ENCODE peak calls at places on chromosomes 11 and 22, in ten cellular contexts. D, Z, H, I, Y, F, M, K, U and T are unnamed samples.

GRCh38 chr11:76201056-76201455 is 5.2 kb downstream of the WNT11 start:
- DNase-seq in D (no peak), Z (no peak), H (no peak), I (no peak), Y (no peak), F (no peak), M (no peak), K (no peak), U (no peak), T (no peak)

GRCh38 chr11:72430743-72431570 is 3.4 kb downstream of the CLPB start:
- DNase-seq in D (peak), Z (no peak), H (peak), I (no peak), Y (no peak), F (peak), M (peak), K (no peak), U (peak), T (no peak)

GRCh38 chr11:123301696-123302400 is 106.8 kb upstream of the CLMP start:
- DNase-seq in D (peak), Z (no peak), H (peak), I (peak), Y (peak), F (peak), M (peak), K (no peak), U (peak), T (no peak)

GRCh38 chr11:80239217-80239616 is 798.4 kb upstream of the TENM4 start:
- DNase-seq in D (peak), Z (no peak), H (peak), I (no peak), Y (no peak), F (peak), M (no peak), K (no peak), U (peak), T (no peak)

GRCh38 chr11:10606536-10607208 is 38.2 kb upstream of the LYVE1 start:
- DNase-seq in D (peak), Z (no peak), H (no peak), I (no peak), Y (no peak), F (peak), M (no peak), K (peak), U (peak), T (peak)

GRCh38 chr22:45296628-45297297 is 12.0 kb downstream of the UPK3A start:
- DNase-seq in D (no peak), Z (no peak), H (no peak), I (no peak), Y (no peak), F (no peak), M (no peak), K (no peak), U (no peak), T (no peak)

GRCh38 chr11:117300301-117300700 is 9.2 kb downstream of the BACE1-AS start:
- DNase-seq in D (peak), Z (no peak), H (peak), I (peak), Y (peak), F (peak), M (no peak), K (no peak), U (no peak), T (no peak)

GRCh38 chr11:70100791-70101190 is 22.7 kb downstream of the ANO1 start:
- DNase-seq in D (no peak), Z (no peak), H (no peak), I (no peak), Y (no peak), F (no peak), M (no peak), K (no peak), U (no peak), T (no peak)

GRCh38 chr22:37282385-37282677 is at the start of gene CYTH4:
- DNase-seq in D (no peak), Z (no peak), H (peak), I (peak), Y (no peak), F (no peak), M (no peak), K (no peak), U (peak), T (no peak)

GRCh38 chr11:37786214-37786755 is 1188.2 kb upstream of the RAG2 start:
- DNase-seq in D (peak), Z (no peak), H (no peak), I (no peak), Y (no peak), F (peak), M (no peak), K (no peak), U (peak), T (no peak)

GRCh38 chr11:120784566-120785251 is 239.2 kb upstream of the TBCEL start:
- DNase-seq in D (no peak), Z (no peak), H (peak), I (no peak), Y (no peak), F (no peak), M (no peak), K (peak), U (no peak), T (no peak)

DNA sequence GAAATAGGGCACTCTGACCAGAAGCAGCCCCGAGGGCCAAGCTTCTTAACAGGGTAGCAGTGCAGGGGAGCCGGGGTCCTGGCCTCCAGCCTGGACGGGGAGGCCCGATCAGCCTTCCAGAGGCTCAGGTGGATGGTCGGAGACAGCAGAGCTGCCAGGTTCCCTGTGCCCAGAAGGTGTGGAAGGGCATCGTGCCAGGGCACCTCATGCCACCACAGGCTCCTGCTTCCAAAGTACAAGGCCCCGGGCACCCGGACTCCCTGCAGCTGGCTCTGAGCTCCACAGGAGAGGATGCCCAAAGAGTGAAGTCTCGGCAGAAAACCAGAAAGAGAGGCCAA is 14.3 kb downstream of the EHD1 start:
- DNase-seq in D (no peak), Z (no peak), H (no peak), I (no peak), Y (no peak), F (no peak), M (no peak), K (no peak), U (no peak), T (no peak)
- H3K4me3 ChIP-seq in D (no peak), Z (no peak), H (peak), I (peak), Y (no peak), F (no peak), M (no peak), K (peak), U (no peak), T (no peak)

DNA sequence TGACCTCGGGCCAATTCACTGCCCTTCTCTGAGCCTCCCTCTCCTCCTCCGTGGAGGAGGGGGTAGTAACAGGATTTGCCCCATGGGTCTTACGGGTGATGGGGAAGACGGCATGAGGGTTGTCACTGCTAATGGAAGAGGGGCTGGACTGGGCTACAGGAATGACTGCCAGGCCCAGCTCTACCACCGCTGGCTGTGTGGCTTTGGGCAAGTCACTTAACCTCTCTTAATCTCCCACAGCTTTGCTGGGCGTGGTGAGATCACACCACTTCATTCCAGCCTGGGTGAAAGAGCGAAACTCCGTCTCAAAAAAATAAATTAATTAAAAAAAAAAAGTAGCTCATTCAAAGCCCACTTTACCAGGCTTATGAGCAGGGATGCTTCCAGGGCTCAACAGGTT is 2.8 kb downstream of the SYT12 start:
- DNase-seq in D (no peak), Z (no peak), H (no peak), I (no peak), Y (no peak), F (no peak), M (no peak), K (no peak), U (no peak), T (no peak)
- TF ChIP-seq CTCF in D (no peak), Z (no peak), H (no peak), I (no peak), Y (no peak), F (no peak), M (no peak), K (no peak), U (no peak), T (no peak)

GRCh38 chr11:68010058-68011041 is at the start of gene ALDH3B1:
- DNase-seq in D (peak), Z (peak), H (peak), I (no peak), Y (peak), F (peak), M (peak), K (peak), U (peak), T (no peak)
- H3K4me3 ChIP-seq in D (no peak), Z (peak), H (peak), I (no peak), Y (peak), F (peak), M (peak), K (peak), U (peak), T (peak)

DNA sequence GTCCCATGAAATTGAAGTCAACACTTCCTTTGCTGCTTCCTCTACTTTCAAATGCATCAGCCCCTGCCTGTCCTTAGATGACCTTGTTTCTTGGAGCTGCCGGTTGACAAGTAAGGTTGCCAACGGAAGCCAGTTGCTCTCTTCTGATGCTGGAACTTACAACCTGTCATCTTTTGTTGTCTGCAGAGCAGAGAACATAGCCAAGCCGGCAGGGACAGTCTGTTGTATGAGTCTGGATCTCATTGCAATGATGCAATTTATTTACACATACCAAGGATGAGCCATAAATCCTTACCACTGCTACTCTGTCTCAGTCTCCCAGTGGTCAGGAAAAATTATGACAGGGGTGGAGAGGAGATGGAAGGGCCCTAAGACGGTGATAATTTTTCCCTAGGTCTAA is 151.4 kb downstream of the BLID start:
- DNase-seq in D (peak), Z (no peak), H (no peak), I (no peak), Y (no peak), F (peak), M (no peak), K (no peak), U (peak), T (no peak)
- TF ChIP-seq CTCF in D (no peak), Z (no peak), H (no peak), I (no peak), Y (no peak), F (peak), M (no peak), K (no peak), U (peak), T (peak)

GRCh38 chr11:113213549-113213948 is 100.8 kb upstream of the TTC12 start:
- DNase-seq in D (no peak), Z (no peak), H (no peak), I (no peak), Y (no peak), F (no peak), M (no peak), K (no peak), U (peak), T (no peak)
- H3K4me3 ChIP-seq in D (no peak), Z (no peak), H (no peak), I (no peak), Y (no peak), F (no peak), M (no peak), K (no peak), U (no peak), T (no peak)

GRCh38 chr11:128450882-128451647 is 136.3 kb downstream of the ETS1 start:
- DNase-seq in D (no peak), Z (no peak), H (no peak), I (no peak), Y (no peak), F (no peak), M (no peak), K (no peak), U (no peak), T (no peak)

GRCh38 chr11:128448981-128449713 is 138.2 kb downstream of the ETS1 start:
- DNase-seq in D (peak), Z (no peak), H (no peak), I (no peak), Y (no peak), F (no peak), M (no peak), K (no peak), U (no peak), T (no peak)

GRCh38 chr11:128447233-128447632 is 140.1 kb downstream of the ETS1 start:
- DNase-seq in D (no peak), Z (no peak), H (no peak), I (no peak), Y (no peak), F (no peak), M (no peak), K (no peak), U (no peak), T (no peak)

GRCh38 chr11:128451651-128452470 is 135.5 kb downstream of the ETS1 start:
- DNase-seq in D (peak), Z (no peak), H (no peak), I (no peak), Y (peak), F (peak), M (no peak), K (no peak), U (no peak), T (no peak)

DNA sequence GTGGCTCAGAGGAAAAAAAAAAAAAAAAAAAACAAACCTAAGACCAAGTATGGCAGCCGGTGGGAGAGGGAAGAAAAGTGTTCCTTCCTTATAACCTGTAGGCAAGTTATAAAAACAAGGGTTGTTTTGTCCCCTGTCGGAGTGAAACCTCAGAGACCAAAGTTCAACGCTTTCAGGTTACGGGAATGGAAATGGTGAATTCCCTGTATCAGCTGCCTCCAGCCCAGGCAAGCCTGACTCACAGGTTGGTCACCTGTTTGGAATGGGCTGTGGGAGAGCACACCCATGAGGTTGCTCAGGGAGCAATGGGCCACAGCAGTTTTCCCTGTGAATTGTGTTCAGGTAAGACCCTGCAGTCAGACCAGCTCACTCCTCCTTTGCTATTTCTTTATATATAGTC is 138.9 kb downstream of the ETS1 start:
- DNase-seq in D (no peak), Z (peak), H (no peak), I (no peak), Y (no peak), F (peak), M (no peak), K (no peak), U (peak), T (no peak)
- TF ChIP-seq CTCF in D (no peak), Z (no peak), H (no peak), I (no peak), Y (no peak), F (no peak), M (no peak), K (no peak), U (peak), T (no peak)